ENCODE peak calls at places on chromosomes 13 and 19, in five cellular contexts. N is fibroblast of mammary gland, T is body of pancreas, M is choroid plexus epithelial cell, H is fibroblast of villous mesenchyme. K is an unnamed sample.

GRCh38 chr19:44903216-44903601 is 2.4 kb upstream of the APOE start:
- DNase-seq in N (no peak), H (no peak), T (no peak), M (no peak), K (no peak)

GRCh38 chr19:11813801-11814706 is at the start of gene ZNF440:
- DNase-seq in H (peak; percentile 92), T (peak; percentile 97), M (peak; percentile 96), N (peak; percentile 90), K (peak; percentile 93)

GRCh38 chr13:44679602-44680001 is 103.5 kb upstream of the TSC22D1 start:
- DNase-seq in T (no peak), M (peak; percentile 29), N (no peak), H (no peak), K (no peak)

GRCh38 chr19:14479985-14480694 is 5.0 kb upstream of the PTGER1 start:
- DNase-seq in N (no peak), H (no peak), M (peak; percentile 45), T (no peak), K (no peak)

GRCh38 chr19:17873661-17874422 is 2.1 kb downstream of the SLC5A5 start:
- DNase-seq in T (no peak), H (no peak), N (no peak), M (no peak), K (no peak)

GRCh38 chr13:109096101-109096500 is 466.7 kb downstream of the MYO16 start:
- DNase-seq in T (no peak), H (no peak), M (peak; percentile 20), N (no peak), K (no peak)

GRCh38 chr13:45615501-45616101 is at the start of gene ERICH6B:
- DNase-seq in N (peak; percentile 11), H (peak; percentile 14), M (peak; percentile 42), T (no peak), K (peak; percentile 26)

GRCh38 chr13:112056284-112056727 is 10.6 kb upstream of the SOX1 start:
- DNase-seq in H (no peak), M (no peak), N (no peak), T (no peak), K (no peak)

GRCh38 chr19:7789447-7789846 is 26.4 kb downstream of the CLEC4M start:
- DNase-seq in T (no peak), H (no peak), M (no peak), N (no peak), K (no peak)

GRCh38 chr13:91722267-91722884 is 324.0 kb downstream of the GPC5 start:
- DNase-seq in N (peak; percentile 17), T (no peak), M (peak; percentile 52), H (peak; percentile 11), K (peak; percentile 45)

GRCh38 chr13:103178986-103179695 is 112.9 kb upstream of the SLC10A2 start:
- DNase-seq in M (no peak), T (no peak), N (no peak), H (no peak), K (no peak)

GRCh38 chr19:31083122-31083521 is 266.1 kb downstream of the TSHZ3 start:
- DNase-seq in N (no peak), H (no peak), M (no peak), T (no peak), K (no peak)

GRCh38 chr19:17302391-17303166 is 646 bp downstream of the ABHD8 start:
- DNase-seq in N (no peak), M (no peak), H (no peak), T (peak; percentile 39), K (no peak)

GRCh38 chr19:15156391-15156790 is 44.4 kb downstream of the NOTCH3 start:
- DNase-seq in H (no peak), N (no peak), M (no peak), T (no peak), K (no peak)

GRCh38 chr13:32752997-32753606 is 166.8 kb downstream of the PDS5B start:
- DNase-seq in N (no peak), M (no peak), T (no peak), H (no peak), K (no peak)

GRCh38 chr19:3471954-3472655 is 8.2 kb downstream of the SMIM24 start:
- DNase-seq in N (no peak), H (peak; percentile 20), T (peak; percentile 35), M (no peak), K (no peak)

GRCh38 chr19:10416380-10417257 is 3.7 kb upstream of the PDE4A start:
- DNase-seq in T (peak; percentile 90), M (peak; percentile 89), N (peak; percentile 90), H (peak; percentile 89), K (peak; percentile 94)

GRCh38 chr13:22102237-22102636 is 431.4 kb downstream of the FGF9 start:
- DNase-seq in T (no peak), M (no peak), N (no peak), H (no peak), K (no peak)

GRCh38 chr19:30068528-30069395 is 126.7 kb downstream of the URI1 start:
- DNase-seq in M (no peak), N (no peak), H (no peak), T (no peak), K (no peak)

GRCh38 chr13:113029487-113030258 is 60.7 kb downstream of the MCF2L start:
- DNase-seq in T (no peak), H (peak; percentile 3), M (peak; percentile 16), N (no peak), K (peak; percentile 15)

GRCh38 chr13:103772576-103772975 is 706.4 kb upstream of the SLC10A2 start:
- DNase-seq in H (no peak), N (no peak), M (no peak), T (no peak), K (no peak)

GRCh38 chr13:101728615-101729014 is 276.1 kb downstream of the ITGBL1 start:
- DNase-seq in H (no peak), T (no peak), M (no peak), N (no peak), K (no peak)

GRCh38 chr19:7869910-7870511 is 4.2 kb downstream of the PRR36 start:
- DNase-seq in N (peak; percentile 21), T (peak; percentile 66), H (peak; percentile 54), M (peak; percentile 28), K (peak; percentile 23)

GRCh38 chr19:10006335-10006708 is 4.0 kb downstream of the COL5A3 start:
- DNase-seq in N (peak; percentile 87), M (peak; percentile 60), H (peak; percentile 71), T (peak; percentile 31), K (peak; percentile 50)

DNA sequence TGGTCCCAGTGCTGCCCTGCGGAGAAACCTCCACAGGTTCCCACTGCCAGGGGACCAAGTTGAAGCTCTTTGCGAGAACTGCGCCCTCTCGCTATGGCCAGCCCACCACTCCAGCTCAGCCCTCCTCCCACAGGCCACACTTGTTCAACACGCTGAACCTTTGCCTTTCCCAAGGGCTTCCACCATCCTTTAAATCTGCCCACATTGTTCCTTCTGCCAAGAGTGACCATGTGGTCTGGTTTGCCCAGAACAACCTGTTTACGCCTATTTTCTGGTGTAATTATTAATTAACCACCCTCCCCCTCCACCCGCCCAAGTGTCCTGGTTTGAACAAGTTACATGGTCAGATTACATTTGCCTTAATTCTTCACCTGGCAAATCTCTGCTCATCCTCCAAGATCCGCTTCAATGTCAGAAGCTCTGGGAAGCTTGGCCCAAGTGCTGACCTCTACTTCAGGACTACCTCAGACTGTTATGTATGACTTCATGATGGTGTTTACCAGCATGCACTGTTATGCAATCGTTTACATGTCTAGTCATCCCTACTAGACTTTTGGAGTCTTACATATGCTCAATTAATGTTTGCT is 12.0 kb upstream of the USP12 start:
- DNase-seq in H (peak; percentile 74), M (peak; percentile 48), T (peak; percentile 31), N (peak; percentile 87), K (peak; percentile 65)
- H3K4me3 ChIP-seq in H (no peak overlapping the region), M (no peak overlapping the region), T (no peak overlapping the region), N (no peak overlapping the region), K (no peak overlapping the region)

GRCh38 chr19:1235625-1236538 is 1.9 kb downstream of the CBARP start:
- DNase-seq in M (peak; percentile 61), N (peak; percentile 44), H (no peak), T (no peak), K (no peak)
- TF ChIP-seq CTCF in M (no peak), N (no peak), H (no peak), T (no peak), K (no peak)

GRCh38 chr19:41351339-41352245 is 2.1 kb downstream of the TGFB1 start:
- DNase-seq in M (peak; percentile 55), T (peak; percentile 40), N (peak; percentile 58), H (peak; percentile 71), K (peak; percentile 60)
- H3K4me3 ChIP-seq in M (peak overlapping the region; percentile 77), T (peak overlapping the region; percentile 60), N (peak overlapping the region; percentile 89), H (peak overlapping the region; percentile 98), K (peak overlapping the region; percentile 93)

DNA sequence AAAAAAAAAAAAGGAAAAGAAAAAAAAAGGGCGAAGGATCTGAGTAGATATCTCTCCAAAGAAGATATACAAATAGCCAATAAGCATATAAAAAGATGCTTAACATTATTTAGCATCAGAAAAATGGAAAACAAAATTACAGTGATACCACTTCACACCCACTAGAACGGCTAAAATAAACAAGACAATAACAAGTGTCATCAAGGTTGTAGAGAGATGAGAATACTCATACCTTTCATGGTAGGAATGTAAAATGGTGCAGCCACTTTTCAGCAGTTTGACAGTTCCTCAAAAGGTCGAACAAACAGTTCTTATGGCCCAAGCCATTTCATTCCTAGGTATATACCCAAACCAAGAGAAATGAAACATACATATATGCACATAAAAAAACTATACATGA is 33.5 kb downstream of the FOXO1 start:
- DNase-seq in T (no peak), H (no peak), N (no peak), M (no peak), K (no peak)
- TF ChIP-seq CTCF in T (no peak), H (no peak), N (no peak), M (no peak), K (no peak)

DNA sequence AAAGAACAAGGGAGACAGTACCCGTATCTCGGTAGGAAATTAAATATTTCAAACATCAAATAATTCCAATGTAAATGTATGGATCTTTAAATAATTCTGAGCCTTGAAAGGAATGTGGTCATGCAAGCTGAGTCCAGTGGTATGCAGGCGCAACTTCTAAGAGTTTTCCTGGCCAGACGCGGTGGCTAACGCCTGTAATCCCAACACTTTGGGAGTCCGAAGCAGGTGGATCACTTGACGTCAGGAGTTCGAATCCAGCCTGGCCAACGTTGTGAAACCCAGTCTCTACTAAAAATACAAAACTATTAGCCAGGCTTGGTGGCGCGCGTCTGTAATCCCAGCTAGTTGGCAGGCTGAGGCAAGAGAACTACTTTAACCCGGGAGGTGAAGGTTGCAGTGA is 1.1 kb upstream of the ZNF845 start:
- DNase-seq in M (no peak), H (no peak), N (no peak), T (no peak), K (no peak)
- H3K4me3 ChIP-seq in M (no peak overlapping the region), H (no peak overlapping the region), N (peak overlapping the region; percentile 98), T (no peak overlapping the region), K (peak overlapping the region; percentile 99)

GRCh38 chr19:28511655-28512054 is 701.3 kb downstream of the UQCRFS1 start:
- DNase-seq in H (no peak), M (no peak), T (no peak), N (no peak), K (no peak)
- TF ChIP-seq CTCF in H (no peak), M (no peak), T (no peak), N (no peak), K (no peak)

DNA sequence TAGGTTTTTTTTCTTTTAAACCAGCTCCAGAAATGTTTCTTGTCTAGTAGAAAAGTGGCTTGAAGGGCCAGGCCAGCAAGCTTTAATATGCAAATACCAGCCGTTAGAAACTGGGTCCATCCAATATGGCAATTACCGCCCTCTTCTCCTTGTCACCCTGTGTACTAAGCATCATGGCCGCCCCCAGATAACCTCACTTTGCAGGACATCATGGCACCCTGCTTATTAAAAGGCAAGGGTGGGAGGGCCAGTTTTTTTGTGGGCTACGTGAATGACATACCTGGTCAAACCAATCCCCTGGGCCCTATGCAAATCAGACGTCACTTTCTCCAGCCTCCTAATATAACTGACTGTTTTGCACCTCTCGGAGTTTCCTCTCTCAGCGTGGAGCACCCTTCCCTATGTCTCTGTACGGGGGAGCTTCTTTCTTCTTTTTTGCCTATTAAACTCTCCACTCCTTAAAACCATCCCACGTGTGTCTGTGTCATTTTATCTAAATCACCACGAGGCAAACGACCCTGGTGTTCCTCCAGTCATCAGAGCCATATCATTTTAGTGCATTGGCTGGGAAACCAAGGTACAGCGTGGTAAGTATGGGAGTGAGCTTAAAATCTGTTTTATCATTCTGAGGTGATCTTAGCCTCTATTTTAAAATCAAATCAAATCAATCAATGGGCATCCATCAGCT is 27.7 kb downstream of the OXGR1 start:
- DNase-seq in N (no peak), H (no peak), T (no peak), M (no peak), K (no peak)
- H3K4me3 ChIP-seq in N (no peak overlapping the region), H (no peak overlapping the region), T (no peak overlapping the region), M (no peak overlapping the region), K (no peak overlapping the region)